ENCODE peak calls at places on chromosome 9, in eight cellular contexts. H, K, Y, Q, A, O, M and Z are unnamed samples.

GRCh38 chr9:137138058-137138697 is 776 bp upstream of the GRIN1 start:
- DNase-seq in H (no peak), Q (no peak), Y (no peak), A (no peak), O (no peak), M (no peak), K (no peak), Z (no peak)

GRCh38 chr9:69400470-69400869 is 75.5 kb downstream of the ENTREP1 start:
- DNase-seq in M (no peak), H (no peak), Q (no peak), Y (no peak), A (peak), O (no peak), K (no peak), Z (no peak)

GRCh38 chr9:114259800-114260523 is 62.9 kb upstream of the ORM1 start:
- DNase-seq in H (no peak), K (no peak), Y (no peak), O (no peak), Q (no peak), A (no peak), M (no peak), Z (no peak)

GRCh38 chr9:112285056-112285455 is 48.4 kb downstream of the PTBP3 start:
- DNase-seq in A (no peak), H (no peak), Y (no peak), Q (no peak), M (no peak), O (no peak), K (no peak), Z (no peak)

GRCh38 chr9:127158995-127159801 is 36.8 kb upstream of the ANGPTL2 start:
- DNase-seq in Y (no peak), Q (peak), H (peak), K (no peak), O (peak), A (no peak), M (peak), Z (peak)

GRCh38 chr9:113892861-113893491 is 16.9 kb downstream of the ZNF618 start:
- DNase-seq in H (no peak), A (no peak), M (peak), K (no peak), O (no peak), Y (no peak), Q (no peak), Z (no peak)

GRCh38 chr9:84300271-84300670 is 40.3 kb downstream of the SLC28A3 start:
- DNase-seq in O (peak), Y (no peak), H (peak), A (no peak), Q (peak), K (no peak), M (peak), Z (no peak)

GRCh38 chr9:77838986-77839385 is 190.9 kb upstream of the GNA14 start:
- DNase-seq in A (no peak), H (no peak), O (no peak), K (no peak), Q (no peak), Y (no peak), M (no peak), Z (no peak)

GRCh38 chr9:78663367-78663766 is 366.4 kb downstream of the PSAT1 start:
- DNase-seq in M (no peak), O (no peak), Q (no peak), Y (no peak), K (no peak), A (no peak), H (no peak), Z (no peak)

GRCh38 chr9:120386390-120387131 is 193.4 kb downstream of the CDK5RAP2 start:
- DNase-seq in H (no peak), A (no peak), O (peak), K (no peak), M (no peak), Q (peak), Y (no peak), Z (no peak)

GRCh38 chr9:21070171-21070571 is 7.6 kb downstream of the IFNB1 start:
- DNase-seq in O (peak), K (no peak), Q (peak), H (peak), M (peak), Y (no peak), A (peak), Z (peak)

GRCh38 chr9:86075132-86075807 is 24.1 kb downstream of the GOLM1 start:
- DNase-seq in A (no peak), O (no peak), H (no peak), Q (no peak), K (no peak), Y (no peak), M (peak), Z (no peak)

GRCh38 chr9:98575379-98576346 is 133.1 kb downstream of the GABBR2 start:
- DNase-seq in Q (peak), Y (no peak), A (peak), H (no peak), K (peak), O (peak), M (peak), Z (peak)

GRCh38 chr9:123359546-123359945 is 3.5 kb downstream of the CRB2 start:
- DNase-seq in A (no peak), K (no peak), Y (no peak), Q (no peak), O (no peak), H (no peak), M (no peak), Z (no peak)

GRCh38 chr9:128361296-128361980 is 9.7 kb upstream of the URM1 start:
- DNase-seq in M (no peak), Q (no peak), Y (no peak), A (no peak), H (no peak), K (no peak), O (no peak), Z (no peak)
- H3K4me3 ChIP-seq in M (no peak), Q (no peak), Y (peak), A (peak), H (no peak), K (no peak), O (peak), Z (peak)

GRCh38 chr9:89869774-89870173 is 265.0 kb downstream of the GADD45G start:
- DNase-seq in M (no peak), H (no peak), Q (no peak), O (no peak), Y (no peak), K (no peak), A (no peak), Z (no peak)
- TF ChIP-seq CTCF in M (no peak), H (peak), Q (no peak), O (no peak), Y (no peak), K (no peak), A (no peak), Z (no peak)

GRCh38 chr9:16092142-16092541 is 539.3 kb downstream of the CCDC171 start:
- DNase-seq in O (no peak), Q (no peak), M (no peak), K (no peak), H (no peak), A (no peak), Y (no peak), Z (no peak)
- H3K4me3 ChIP-seq in O (no peak), Q (no peak), M (no peak), K (no peak), H (no peak), A (no peak), Y (no peak), Z (no peak)

GRCh38 chr9:104686081-104686480 is 8.2 kb upstream of the OR13D1 start:
- DNase-seq in K (peak), A (no peak), H (no peak), Q (peak), O (no peak), M (no peak), Y (no peak), Z (no peak)

DNA sequence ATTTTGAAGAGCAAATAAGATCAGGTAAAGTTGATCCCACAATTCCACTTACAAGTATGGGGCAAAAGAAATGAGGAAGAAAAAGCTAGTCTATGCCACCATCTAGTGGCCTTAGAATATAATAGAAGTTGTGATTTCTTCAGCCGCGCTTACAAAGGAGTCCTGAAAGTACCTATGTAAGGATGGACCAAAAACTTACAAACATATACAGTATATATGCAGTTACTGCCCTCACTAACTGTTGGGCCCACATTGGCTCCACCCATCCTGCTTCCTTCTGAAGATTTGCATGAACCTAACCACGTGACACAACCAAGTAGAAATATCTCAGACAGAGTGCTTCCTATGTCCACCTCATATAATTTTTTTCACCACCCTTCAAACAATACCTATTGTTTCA is 11.7 kb upstream of the OR13D1 start:
- DNase-seq in K (peak), A (peak), H (no peak), Y (no peak), Q (peak), O (peak), M (peak), Z (peak)
- TF ChIP-seq CTCF in K (peak), A (peak), H (peak), Y (peak), Q (peak), O (peak), M (peak), Z (peak)

GRCh38 chr9:129665814-129666511 is 516 bp downstream of the PRRX2 start:
- DNase-seq in Y (no peak), O (no peak), Q (no peak), H (no peak), M (no peak), K (no peak), A (no peak), Z (no peak)
- H3K4me3 ChIP-seq in Y (peak), O (no peak), Q (no peak), H (no peak), M (peak), K (no peak), A (no peak), Z (peak)

DNA sequence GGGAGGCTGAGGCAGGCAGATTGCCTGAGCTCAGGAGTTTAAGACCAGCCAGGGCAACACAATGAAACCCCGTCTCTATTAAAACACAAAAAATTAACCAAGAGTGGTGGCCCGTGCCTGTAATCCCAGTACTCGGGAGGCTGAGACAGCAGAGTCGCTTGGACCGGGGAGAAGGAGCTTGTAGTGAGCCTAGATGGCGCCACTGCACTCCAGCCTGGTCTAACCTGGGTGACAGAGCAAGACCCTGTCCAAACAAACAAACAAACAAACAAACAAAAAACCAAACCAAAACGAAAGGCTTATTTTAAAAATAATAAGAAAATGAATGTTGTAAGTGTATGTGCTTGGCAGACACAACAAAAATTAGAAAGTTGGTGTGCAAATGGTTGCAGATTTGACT is 536.3 kb upstream of the PTPRD start:
- DNase-seq in O (no peak), M (no peak), Q (no peak), H (no peak), Y (no peak), K (no peak), A (no peak), Z (no peak)
- TF ChIP-seq CTCF in O (no peak), M (no peak), Q (no peak), H (no peak), Y (no peak), K (no peak), A (peak), Z (no peak)

GRCh38 chr9:89407070-89407469 is 88.8 kb downstream of the SECISBP2 start:
- DNase-seq in A (no peak), K (no peak), O (peak), Y (no peak), M (no peak), Q (no peak), H (no peak), Z (no peak)

GRCh38 chr9:89405832-89406231 is 87.5 kb downstream of the SECISBP2 start:
- DNase-seq in H (no peak), Y (peak), A (no peak), M (no peak), O (no peak), K (peak), Q (no peak), Z (no peak)

GRCh38 chr9:89410709-89411111 is 87.2 kb downstream of the SEMA4D start:
- DNase-seq in Q (no peak), K (peak), Y (no peak), M (no peak), A (peak), H (no peak), O (no peak), Z (no peak)

GRCh38 chr9:89410022-89410421 is 87.9 kb downstream of the SEMA4D start:
- DNase-seq in K (no peak), O (no peak), M (no peak), Q (no peak), A (no peak), H (no peak), Y (no peak), Z (no peak)

GRCh38 chr9:89408628-89409101 is 89.2 kb downstream of the SEMA4D start:
- DNase-seq in M (no peak), O (no peak), Q (no peak), K (peak), Y (no peak), H (no peak), A (peak), Z (no peak)
- H3K4me3 ChIP-seq in M (no peak), O (no peak), Q (no peak), K (peak), Y (no peak), H (no peak), A (no peak), Z (no peak)

DNA sequence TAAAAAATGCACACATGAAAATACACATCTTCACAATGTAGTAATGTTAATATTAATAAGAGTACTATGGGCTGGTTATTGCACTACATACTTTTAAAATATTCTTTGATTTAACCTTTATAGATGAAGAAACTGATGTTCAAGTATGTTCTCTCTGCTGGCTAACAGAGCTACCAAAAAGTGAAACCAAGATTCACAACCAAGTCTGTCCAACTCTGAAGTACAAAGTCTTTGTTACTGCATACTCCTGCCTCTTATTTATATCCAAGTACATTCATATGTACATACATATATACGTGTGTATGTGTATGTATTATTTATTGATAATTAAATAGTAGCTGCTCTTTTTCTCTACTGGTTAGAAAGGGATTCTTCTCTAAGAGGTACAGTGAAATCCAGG is 325.6 kb downstream of the BNC2 start:
- DNase-seq in K (no peak), O (no peak), Y (no peak), Q (no peak), M (no peak), A (no peak), H (no peak), Z (no peak)
- TF ChIP-seq CTCF in K (no peak), O (no peak), Y (no peak), Q (no peak), M (no peak), A (no peak), H (no peak), Z (no peak)

GRCh38 chr9:121745396-121745695 is 93.9 kb downstream of the DAB2IP start:
- DNase-seq in Y (no peak), Q (no peak), A (no peak), H (no peak), K (no peak), O (no peak), M (no peak), Z (no peak)
- H3K4me3 ChIP-seq in Y (no peak), Q (no peak), A (no peak), H (no peak), K (no peak), O (no peak), M (no peak), Z (no peak)